ENCODE peak calls at places on chromosomes 16 and 17, in four cellular contexts. D is MCF 10A, G is upper lobe of right lung, F is transverse colon. H is an unnamed sample.

GRCh38 chr17:78675316-78675616 is 98.1 kb upstream of the DNAH17 start:
- DNase-seq in D (no peak), G (peak), F (no peak), H (no peak)

GRCh38 chr17:9368631-9369030 is 207.0 kb downstream of the STX8 start:
- DNase-seq in D (no peak), G (no peak), F (no peak), H (no peak)

GRCh38 chr16:52912565-52913173 is 140.0 kb downstream of the CHD9NB start:
- DNase-seq in D (peak), G (peak), F (peak), H (no peak)

GRCh38 chr16:69057400-69058378 is 47.8 kb upstream of the HAS3 start:
- DNase-seq in D (peak), G (no peak), F (no peak), H (no peak)

GRCh38 chr17:82329683-82330321 is 3.8 kb downstream of the SECTM1 start:
- DNase-seq in D (no peak), G (peak), F (no peak), H (no peak)

GRCh38 chr17:83194189-83194565 is 114.8 kb downstream of the METRNL start:
- DNase-seq in D (no peak), G (peak), F (peak), H (peak)

GRCh38 chr16:75702247-75702646 is 986 bp upstream of the DUXB start:
- DNase-seq in D (peak), G (no peak), F (no peak), H (no peak)

GRCh38 chr16:88770459-88771293 is 14.3 kb downstream of the PIEZO1 start:
- DNase-seq in D (peak), G (peak), F (peak), H (no peak)

GRCh38 chr17:55038291-55038690 is 69.7 kb downstream of the STXBP4 start:
- DNase-seq in D (no peak), G (no peak), F (no peak), H (no peak)

GRCh38 chr17:16941643-16942042 is 30.3 kb downstream of the TNFRSF13B start:
- DNase-seq in D (no peak), G (no peak), F (no peak), H (no peak)

GRCh38 chr16:522320-523096 is 5.0 kb upstream of the CAPN15 start:
- DNase-seq in D (peak), G (no peak), F (no peak), H (no peak)

GRCh38 chr16:11439790-11440656 is 94.8 kb downstream of the RMI2 start:
- DNase-seq in D (no peak), G (no peak), F (no peak), H (no peak)

GRCh38 chr16:49278944-49279725 is 2.5 kb downstream of the CBLN1 start:
- DNase-seq in D (no peak), G (no peak), F (no peak), H (no peak)

GRCh38 chr17:76667786-76668453 is 24.4 kb upstream of the ST6GALNAC1 start:
- DNase-seq in D (no peak), G (no peak), F (no peak), H (no peak)

GRCh38 chr16:678858-679807 is 1.1 kb upstream of the STUB1 start:
- DNase-seq in D (no peak), G (peak), F (peak), H (no peak)

GRCh38 chr17:13575922-13576419 is 25.8 kb downstream of the HS3ST3A1 start:
- DNase-seq in D (no peak), G (no peak), F (no peak), H (no peak)

GRCh38 chr17:13581925-13582324 is 19.8 kb downstream of the HS3ST3A1 start:
- DNase-seq in D (peak), G (no peak), F (no peak), H (no peak)

GRCh38 chr17:13572581-13572980 is 29.1 kb downstream of the HS3ST3A1 start:
- DNase-seq in D (no peak), G (no peak), F (no peak), H (no peak)

GRCh38 chr17:13575466-13575865 is 26.3 kb downstream of the HS3ST3A1 start:
- DNase-seq in D (no peak), G (no peak), F (no peak), H (no peak)

GRCh38 chr17:13576661-13577526 is 24.8 kb downstream of the HS3ST3A1 start:
- DNase-seq in D (no peak), G (no peak), F (no peak), H (no peak)
- TF ChIP-seq CTCF in D (no peak), G (no peak), F (no peak), H (peak)

GRCh38 chr17:73188011-73188410 is 4.8 kb upstream of the COG1 start:
- DNase-seq in D (peak), G (no peak), F (no peak), H (no peak)

GRCh38 chr17:73187203-73187769 is 5.6 kb upstream of the COG1 start:
- DNase-seq in D (no peak), G (no peak), F (peak), H (no peak)

GRCh38 chr17:73192219-73192893 is 499 bp upstream of the COG1 start:
- DNase-seq in D (peak), G (peak), F (peak), H (no peak)

GRCh38 chr17:73191443-73192218 is 1.2 kb upstream of the COG1 start:
- DNase-seq in D (peak), G (peak), F (peak), H (no peak)

DNA sequence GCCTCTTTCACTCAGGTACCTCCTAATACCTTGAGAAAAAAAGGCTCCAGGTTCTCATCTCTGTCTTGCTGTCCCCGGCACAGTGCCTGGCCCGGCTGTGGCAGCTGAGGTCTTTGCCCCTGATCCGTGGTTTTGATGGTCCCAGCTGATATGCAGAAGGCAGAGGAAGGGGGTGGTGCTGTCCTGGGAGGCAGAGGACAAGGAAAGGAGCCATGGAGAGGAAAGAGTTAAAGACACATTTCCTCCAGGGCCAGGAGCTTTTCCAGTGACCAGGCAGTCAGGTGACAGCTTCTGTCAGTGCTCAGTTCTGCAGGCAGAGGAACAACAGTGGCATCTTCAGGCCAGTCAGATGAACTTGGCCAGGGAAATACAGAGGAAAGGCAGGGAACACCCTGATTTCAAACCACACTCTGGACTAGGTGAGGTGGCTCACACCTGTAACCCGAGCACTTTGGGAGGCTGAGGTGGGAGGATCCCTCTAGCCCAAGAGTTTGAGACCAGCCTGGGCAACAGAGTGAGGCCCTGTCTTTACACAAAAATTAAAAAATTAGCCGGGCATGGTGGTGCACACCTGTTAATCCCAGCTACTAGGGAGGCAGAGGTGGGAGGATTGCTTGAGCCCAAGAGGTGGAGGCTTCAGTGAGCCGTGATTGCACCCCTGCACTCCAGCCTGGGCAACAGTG is 3.3 kb upstream of the COG1 start:
- DNase-seq in D (peak), G (no peak), F (no peak), H (no peak)
- TF ChIP-seq CTCF in D (peak), G (peak), F (peak), H (peak)

DNA sequence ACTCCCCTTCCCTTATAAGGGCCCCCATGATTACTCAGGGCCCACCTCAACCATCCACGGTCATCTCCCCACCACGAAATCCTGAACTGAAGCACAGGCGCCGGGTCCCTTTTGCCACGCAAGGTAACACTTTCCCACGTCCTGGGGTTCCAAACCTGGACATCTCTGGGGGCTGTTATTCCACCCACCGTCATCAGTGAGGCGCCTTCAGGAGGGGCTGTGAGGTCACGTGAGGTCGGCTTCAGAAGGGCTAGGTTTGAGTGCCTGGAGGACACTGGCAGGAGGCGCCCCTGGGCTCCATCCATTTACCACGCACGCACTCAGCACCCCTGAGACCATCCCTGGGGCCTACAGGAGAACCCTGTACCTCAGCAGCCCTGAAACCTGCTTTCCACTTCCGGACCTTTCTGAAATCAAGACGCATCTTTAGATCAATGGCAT is 4.1 kb downstream of the CD2BP2 start:
- DNase-seq in D (no peak), G (no peak), F (no peak), H (peak)
- TF ChIP-seq CTCF in D (no peak), G (no peak), F (no peak), H (no peak)

DNA sequence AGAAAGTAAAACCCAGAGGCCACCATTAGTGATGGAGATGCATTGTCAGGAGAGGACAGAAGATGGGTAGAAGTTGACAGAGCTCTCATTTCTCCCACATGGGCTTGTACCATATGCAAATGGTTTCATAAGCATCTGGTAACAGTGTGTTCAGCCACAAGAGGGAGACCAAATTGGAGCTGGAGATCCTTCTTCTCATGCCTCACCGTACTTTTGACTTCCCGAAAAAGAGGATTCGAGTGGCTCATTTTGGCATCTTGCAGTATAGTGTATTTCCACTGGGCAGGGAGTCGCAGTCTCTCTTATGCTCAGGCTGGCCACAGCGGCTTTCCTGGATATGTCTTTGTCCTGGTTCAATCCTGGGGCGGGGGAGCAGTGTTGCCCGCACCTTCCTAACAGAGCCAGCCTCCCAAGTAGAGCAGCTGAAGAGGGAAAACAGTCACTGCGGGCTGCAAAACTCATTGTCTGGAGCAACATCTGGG is 23.8 kb downstream of the TBC1D3B start:
- DNase-seq in D (no peak), G (no peak), F (no peak), H (no peak)
- TF ChIP-seq CTCF in D (peak), G (no peak), F (no peak), H (peak)

GRCh38 chr16:14365200-14365851 is 264.7 kb downstream of the PARN start:
- DNase-seq in D (no peak), G (no peak), F (no peak), H (no peak)

GRCh38 chr16:14362774-14363371 is 267.2 kb downstream of the PARN start:
- DNase-seq in D (no peak), G (no peak), F (no peak), H (no peak)

GRCh38 chr16:14364112-14364385 is 266.0 kb downstream of the PARN start:
- DNase-seq in D (no peak), G (no peak), F (no peak), H (no peak)

GRCh38 chr16:14366447-14366846 is 263.6 kb downstream of the PARN start:
- DNase-seq in D (no peak), G (no peak), F (no peak), H (no peak)

DNA sequence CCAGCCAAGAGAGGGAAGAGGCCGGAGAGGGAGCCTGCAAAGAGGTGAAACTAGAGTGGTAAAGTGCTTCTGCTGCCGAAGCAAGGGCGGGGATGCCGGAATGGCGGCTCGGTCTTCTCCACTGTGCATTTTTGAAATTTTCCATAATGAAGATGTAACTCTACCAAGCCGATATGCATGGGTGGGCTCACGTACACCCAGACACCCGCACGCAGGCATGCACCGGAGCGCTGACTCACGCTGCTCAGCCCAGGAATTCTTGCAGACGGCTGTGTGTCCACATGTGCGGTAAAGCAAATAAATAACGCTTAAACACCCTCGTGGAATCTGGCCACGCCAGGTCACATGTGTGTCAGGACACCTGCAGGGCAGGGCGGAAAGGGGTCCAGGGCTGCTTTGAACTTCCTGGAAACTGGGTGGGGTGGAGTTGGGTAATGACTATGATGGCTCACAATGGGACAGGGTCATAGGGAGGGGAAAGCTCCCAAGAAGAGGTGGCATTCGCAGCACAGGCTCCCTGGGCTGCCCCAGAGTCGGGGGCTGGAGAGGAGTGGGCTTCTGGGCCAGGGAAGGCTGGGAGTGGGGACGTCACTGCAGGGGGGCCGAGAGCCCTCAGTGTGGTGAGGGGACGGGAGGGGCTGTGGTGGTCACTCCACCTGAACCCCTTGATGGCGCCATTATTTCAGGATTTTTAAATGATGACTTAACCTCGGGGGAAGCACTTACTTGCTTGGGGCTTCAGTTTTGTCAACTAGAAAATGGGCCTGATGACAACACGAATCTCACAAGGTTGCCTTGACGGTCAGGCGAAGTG is 265.5 kb downstream of the PARN start:
- DNase-seq in D (peak), G (peak), F (no peak), H (no peak)
- TF ChIP-seq CTCF in D (no peak), G (no peak), F (no peak), H (peak)

DNA sequence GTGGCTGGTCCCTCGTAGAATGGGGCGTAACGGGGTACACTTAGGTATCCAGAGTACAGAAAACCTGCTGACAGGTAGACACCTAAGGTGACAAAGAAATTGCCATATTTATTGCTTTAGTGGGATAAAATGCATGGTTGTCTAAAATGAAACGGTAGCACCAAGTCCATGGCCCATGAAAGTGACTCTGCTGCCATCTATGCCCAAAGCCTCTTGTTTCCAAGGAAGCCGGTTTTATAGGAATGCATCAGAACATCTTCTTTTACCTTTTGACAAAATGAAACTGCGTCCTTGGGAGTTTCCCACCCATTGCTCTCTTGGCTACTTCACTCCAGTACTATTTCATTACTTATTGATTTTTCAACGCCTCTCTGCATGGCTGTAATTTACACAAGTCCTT is 151.3 kb upstream of the ZFHX3 start:
- DNase-seq in D (no peak), G (no peak), F (no peak), H (no peak)
- TF ChIP-seq CTCF in D (no peak), G (no peak), F (no peak), H (peak)

GRCh38 chr17:8272421-8272820 is 16.0 kb upstream of the RANGRF start:
- DNase-seq in D (no peak), G (no peak), F (no peak), H (no peak)

GRCh38 chr17:8275421-8276290 is 12.8 kb upstream of the RANGRF start:
- DNase-seq in D (no peak), G (no peak), F (no peak), H (no peak)

GRCh38 chr17:8273884-8274444 is 14.5 kb upstream of the RANGRF start:
- DNase-seq in D (no peak), G (no peak), F (no peak), H (no peak)

GRCh38 chr17:8282345-8282744 is 6.1 kb upstream of the RANGRF start:
- DNase-seq in D (no peak), G (no peak), F (no peak), H (no peak)

GRCh38 chr17:8277317-8277716 is 11.2 kb upstream of the RANGRF start:
- DNase-seq in D (no peak), G (no peak), F (no peak), H (no peak)
- TF ChIP-seq CTCF in D (no peak), G (no peak), F (no peak), H (no peak)

DNA sequence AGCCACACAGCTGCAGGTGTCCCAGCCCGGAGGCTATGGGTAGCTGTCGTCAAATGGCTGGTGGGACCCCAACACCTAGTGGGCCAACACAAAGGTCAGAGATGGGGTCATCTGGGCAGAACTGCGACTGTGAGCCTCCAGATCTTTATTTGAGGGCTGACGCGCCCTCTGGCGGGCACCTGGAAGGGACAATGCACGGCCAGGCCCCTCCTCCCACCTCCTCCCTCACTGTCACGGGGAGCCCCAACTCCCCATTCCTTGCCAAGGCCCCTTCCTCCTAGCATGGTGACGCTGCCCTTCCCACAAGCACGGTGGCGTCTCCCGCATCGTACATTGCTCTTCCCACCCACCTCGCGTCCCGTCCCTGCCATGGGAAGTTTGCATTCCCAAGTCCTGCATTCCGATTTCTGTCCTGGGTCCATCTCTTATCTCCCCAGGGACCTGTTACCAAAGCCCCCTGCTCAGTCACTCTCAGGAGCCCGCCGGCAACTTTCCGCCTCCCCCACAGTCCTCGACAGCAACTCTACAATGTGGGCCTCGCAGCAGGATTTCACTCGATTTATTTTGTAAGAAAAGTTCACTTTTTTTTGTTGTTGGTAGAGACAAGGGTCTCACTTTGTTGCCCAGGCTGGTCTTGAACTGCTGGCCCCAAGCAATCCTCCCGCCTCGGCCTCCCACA is 1.0 kb downstream of the TLE7 start:
- DNase-seq in D (no peak), G (no peak), F (no peak), H (no peak)
- TF ChIP-seq CTCF in D (no peak), G (no peak), F (no peak), H (peak)

H was measured in chondrocyte.